ENCODE peak calls at places on chromosomes 7 and 10, in seven cellular contexts. G is nephron progenitor cell, M is Calu3, J is prostate gland, D is BJ, Q is GM10248, A is brain microvascular endothelial cell. I is an unnamed sample.

GRCh38 chr7:20331231-20331880 is 656 bp downstream of the ITGB8 start:
- DNase-seq in D (no peak), A (peak), G (peak), Q (peak), M (no peak), J (peak), I (no peak)

GRCh38 chr7:105760549-105761447 is 115.6 kb downstream of the ATXN7L1 start:
- DNase-seq in G (no peak), D (no peak), A (no peak), J (no peak), M (no peak), Q (no peak), I (no peak)

GRCh38 chr7:74206589-74207120 is 3.2 kb upstream of the LAT2 start:
- DNase-seq in D (no peak), M (peak), G (peak), Q (peak), J (peak), A (peak), I (no peak)

GRCh38 chr10:43237631-43238446 is 29.0 kb downstream of the RASGEF1A start:
- DNase-seq in J (no peak), A (no peak), M (no peak), Q (no peak), D (no peak), G (no peak), I (no peak)

GRCh38 chr10:133259603-133259992 is 17.1 kb downstream of the ADAM8 start:
- DNase-seq in M (no peak), D (no peak), A (no peak), J (no peak), Q (no peak), G (no peak), I (no peak)

GRCh38 chr7:105653441-105654005 is 72.2 kb upstream of the EFCAB10 start:
- DNase-seq in D (no peak), Q (no peak), M (no peak), G (no peak), J (no peak), A (no peak), I (no peak)

GRCh38 chr10:60182691-60183090 is 207.0 kb downstream of the ANK3 start:
- DNase-seq in J (no peak), A (no peak), G (no peak), D (peak), M (no peak), Q (no peak), I (no peak)

GRCh38 chr10:31526681-31527080 is 207.7 kb downstream of the ZEB1 start:
- DNase-seq in A (peak), J (no peak), M (no peak), D (no peak), G (no peak), Q (no peak), I (no peak)

GRCh38 chr10:87915989-87916388 is 52.6 kb downstream of the PTEN start:
- DNase-seq in G (no peak), Q (no peak), M (no peak), J (no peak), A (no peak), D (no peak), I (no peak)

GRCh38 chr7:90900640-90901353 is 304.7 kb downstream of the CDK14 start:
- DNase-seq in A (peak), G (no peak), M (no peak), D (no peak), Q (no peak), J (no peak), I (no peak)

GRCh38 chr10:63382066-63382465 is 83.7 kb downstream of the JMJD1C start:
- DNase-seq in A (no peak), J (no peak), D (no peak), G (no peak), Q (no peak), M (no peak), I (no peak)

GRCh38 chr10:78194539-78195402 is 161.1 kb downstream of the RPS24 start:
- DNase-seq in M (no peak), J (no peak), Q (no peak), A (peak), D (no peak), G (no peak), I (no peak)

GRCh38 chr7:75565129-75565528 is 73.0 kb downstream of the SPDYE5 start:
- DNase-seq in A (peak), Q (no peak), M (peak), J (peak), G (no peak), D (peak), I (peak)

GRCh38 chr7:31696270-31696669 is 9.3 kb downstream of the PPP1R17 start:
- DNase-seq in Q (no peak), G (no peak), M (no peak), A (no peak), J (no peak), D (no peak), I (no peak)

GRCh38 chr7:1872191-1873069 is 202.4 kb downstream of the ELFN1 start:
- DNase-seq in G (no peak), A (no peak), Q (no peak), J (no peak), M (no peak), D (no peak), I (no peak)

GRCh38 chr10:78471723-78472541 is 438.3 kb downstream of the RPS24 start:
- DNase-seq in J (no peak), D (no peak), Q (peak), G (no peak), A (no peak), M (no peak), I (no peak)

DNA sequence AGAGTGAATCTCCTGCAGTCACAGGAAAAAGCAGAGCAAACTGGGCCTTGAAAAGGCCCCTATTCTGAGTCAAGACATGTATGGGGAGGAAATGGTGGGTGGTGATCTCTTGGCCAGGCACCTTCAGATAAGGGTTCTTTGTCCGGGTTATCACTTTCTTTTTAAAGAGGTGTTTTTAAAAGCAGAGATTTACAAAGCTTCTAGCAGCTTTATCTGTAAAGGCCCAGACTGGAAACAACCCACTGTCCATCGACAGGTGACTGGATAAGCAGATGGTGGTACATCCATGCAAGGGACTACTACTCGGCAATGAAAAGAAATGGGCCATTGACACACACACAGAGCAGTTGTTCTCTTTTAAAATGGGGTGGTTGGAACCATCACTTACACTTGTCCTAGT is 596.7 kb upstream of the MKI67 start:
- DNase-seq in Q (no peak), G (no peak), A (no peak), J (no peak), D (no peak), M (no peak), I (no peak)
- TF ChIP-seq CTCF in Q (no peak), G (no peak), A (no peak), J (no peak), D (no peak), M (no peak), I (no peak)

GRCh38 chr10:97709746-97710078 is 3.8 kb upstream of the MARVELD1 start:
- DNase-seq in J (no peak), D (no peak), Q (no peak), A (no peak), G (no peak), M (no peak), I (no peak)
- TF ChIP-seq CTCF in J (no peak), D (no peak), Q (no peak), A (no peak), G (peak), M (no peak), I (no peak)

GRCh38 chr10:91745086-91745831 is 53.0 kb upstream of the TNKS2 start:
- DNase-seq in D (no peak), M (peak), A (no peak), Q (no peak), G (peak), J (no peak), I (peak)
- TF ChIP-seq CTCF in D (peak), M (peak), A (peak), Q (no peak), G (peak), J (peak), I (peak)

GRCh38 chr10:11729790-11730315 is 12.3 kb upstream of the ECHDC3 start:
- DNase-seq in J (no peak), D (no peak), M (no peak), G (no peak), Q (no peak), A (no peak), I (no peak)
- TF ChIP-seq CTCF in J (no peak), D (no peak), M (no peak), G (no peak), Q (no peak), A (no peak), I (no peak)

GRCh38 chr10:13201132-13201531 is 33.0 kb downstream of the UCMA start:
- DNase-seq in M (no peak), G (no peak), Q (no peak), D (no peak), A (peak), J (no peak), I (no peak)

GRCh38 chr10:13206091-13206490 is 28.1 kb downstream of the UCMA start:
- DNase-seq in A (no peak), G (no peak), Q (no peak), J (no peak), D (no peak), M (no peak), I (no peak)

DNA sequence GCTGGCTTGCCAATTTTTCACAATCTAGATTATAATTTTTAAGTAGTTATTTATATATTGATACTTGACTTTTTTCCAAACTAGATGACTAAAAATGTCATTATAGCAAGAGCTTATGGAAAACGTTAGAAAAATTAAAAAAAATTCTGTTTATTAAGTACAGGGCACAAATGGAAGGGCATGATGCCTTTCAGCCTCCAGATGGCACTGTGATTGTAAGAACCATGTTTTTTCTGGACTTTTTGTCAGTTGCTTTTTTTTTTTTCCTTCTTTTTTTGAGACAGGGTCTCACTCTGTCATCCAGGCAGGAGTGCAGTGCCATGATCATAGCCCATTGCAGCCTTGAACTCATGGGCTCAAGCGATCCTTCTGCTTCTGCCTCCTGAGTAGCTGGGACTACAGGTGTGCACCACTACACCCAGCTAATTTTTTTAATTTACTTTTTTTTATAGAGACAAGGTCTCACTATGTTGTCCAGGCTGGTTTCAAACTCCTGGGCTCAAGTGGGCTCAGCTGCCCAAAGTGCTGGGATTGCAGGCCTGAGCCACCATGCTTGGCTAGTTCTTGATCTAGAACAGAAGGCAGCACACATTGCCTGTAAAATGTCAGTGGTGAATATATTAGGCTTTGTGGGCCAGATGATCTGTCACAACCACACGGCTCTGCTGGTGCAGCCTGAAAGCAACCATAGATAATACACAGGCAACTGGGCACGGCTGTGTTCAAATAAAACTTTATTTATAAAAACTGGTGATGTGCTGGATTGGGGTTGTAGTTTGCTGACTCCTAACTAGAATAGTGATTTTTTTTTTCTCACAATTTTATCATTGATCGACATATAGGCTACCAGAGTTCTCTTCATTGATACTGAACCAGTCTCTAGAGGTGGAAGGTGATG is 27.4 kb downstream of the UCMA start:
- DNase-seq in Q (no peak), J (no peak), D (no peak), A (peak), M (no peak), G (peak), I (peak)
- TF ChIP-seq CTCF in Q (peak), J (no peak), D (peak), A (peak), M (no peak), G (peak), I (peak)

GRCh38 chr10:110498087-110498981 is 627 bp downstream of the DUSP5 start:
- DNase-seq in D (no peak), J (no peak), G (peak), A (no peak), Q (no peak), M (peak), I (no peak)

GRCh38 chr10:110498982-110499795 is 1.5 kb downstream of the DUSP5 start:
- DNase-seq in A (no peak), J (no peak), Q (peak), D (no peak), M (peak), G (peak), I (no peak)

GRCh38 chr10:110501142-110501937 is 3.6 kb downstream of the DUSP5 start:
- DNase-seq in D (no peak), J (peak), A (peak), G (peak), M (peak), Q (peak), I (peak)

GRCh38 chr10:110500515-110500905 is 2.8 kb downstream of the DUSP5 start:
- DNase-seq in A (peak), D (no peak), Q (no peak), G (no peak), J (no peak), M (no peak), I (no peak)

GRCh38 chr10:110499796-110500514 is 2.2 kb downstream of the DUSP5 start:
- DNase-seq in D (no peak), A (no peak), Q (no peak), J (no peak), G (no peak), M (no peak), I (no peak)
- TF ChIP-seq CTCF in D (no peak), A (no peak), Q (no peak), J (no peak), G (no peak), M (no peak), I (no peak)